ENCODE peak calls at places on chromosomes 1 and 21, in five cellular contexts. Z is suprapubic skin, B is spleen, X is gastrocnemius medialis, A is pancreas. V is an unnamed sample.

GRCh38 chr21:42745511-42746239 is 92.3 kb downstream of the PDE9A start:
- DNase-seq in Z (no peak), B (peak; percentile 78), X (no peak), A (no peak), V (no peak)

GRCh38 chr1:198246331-198246730 is 89.5 kb downstream of the NEK7 start:
- DNase-seq in Z (no peak), B (no peak), X (no peak), A (no peak), V (no peak)

GRCh38 chr1:62198781-62199125 is 4.1 kb downstream of the L1TD1 start:
- DNase-seq in Z (peak; percentile 4), B (no peak), X (no peak), A (no peak), V (no peak)

GRCh38 chr1:23399229-23399628 is 25.3 kb downstream of the TCEA3 start:
- DNase-seq in Z (no peak), B (no peak), X (no peak), A (no peak), V (no peak)

GRCh38 chr21:44482581-44483287 is 27.4 kb downstream of the LRRC3 start:
- DNase-seq in Z (no peak), B (peak; percentile 39), X (no peak), A (no peak), V (no peak)

GRCh38 chr1:59354754-59355337 is 58.0 kb downstream of the FGGY start:
- DNase-seq in Z (no peak), B (no peak), X (no peak), A (no peak), V (no peak)

GRCh38 chr1:24562625-24563024 is 6.7 kb downstream of the NCMAP start:
- DNase-seq in Z (no peak), B (peak; percentile 9), X (no peak), A (no peak), V (no peak)

GRCh38 chr1:241156231-241156965 is 200.6 kb downstream of the RGS7 start:
- DNase-seq in Z (no peak), B (no peak), X (no peak), A (peak; percentile 74), V (no peak)

GRCh38 chr1:34739613-34740012 is 15.2 kb upstream of the GJB5 start:
- DNase-seq in Z (no peak), B (no peak), X (no peak), A (no peak), V (no peak)

GRCh38 chr21:20647603-20648002 is 350.6 kb upstream of the NCAM2 start:
- DNase-seq in Z (no peak), B (no peak), X (no peak), A (no peak), V (peak; percentile 38)

GRCh38 chr1:187408217-187409004 is 579.7 kb downstream of the PLA2G4A start:
- DNase-seq in Z (no peak), B (no peak), X (no peak), A (no peak), V (no peak)

GRCh38 chr1:29017235-29017634 is 102.9 kb downstream of the EPB41 start:
- DNase-seq in Z (no peak), B (no peak), X (no peak), A (no peak), V (no peak)

GRCh38 chr1:228992044-228992443 is 256.8 kb downstream of the RHOU start:
- DNase-seq in Z (no peak), B (no peak), X (no peak), A (no peak), V (no peak)

GRCh38 chr1:94020764-94021579 is 100.0 kb downstream of the ABCA4 start:
- DNase-seq in Z (no peak), B (no peak), X (no peak), A (no peak), V (no peak)

GRCh38 chr1:111199881-111200801 is at the start of gene DENND2D:
- DNase-seq in Z (no peak), B (peak; percentile 86), X (peak; percentile 44), A (peak; percentile 77), V (no peak)

GRCh38 chr1:38270241-38270871 is 223.8 kb upstream of the POU3F1 start:
- DNase-seq in Z (no peak), B (peak; percentile 41), X (no peak), A (no peak), V (no peak)

GRCh38 chr1:218813247-218813646 is 360.4 kb upstream of the LYPLAL1 start:
- DNase-seq in Z (no peak), B (no peak), X (no peak), A (no peak), V (no peak)

GRCh38 chr21:25639167-25639921 is at the start of gene JAM2:
- DNase-seq in Z (peak; percentile 78), B (peak; percentile 86), X (no peak), A (peak; percentile 20), V (no peak)
- TF ChIP-seq CTCF in Z (no peak), B (no peak), X (peak; percentile 45), A (no peak), V (no peak)

DNA sequence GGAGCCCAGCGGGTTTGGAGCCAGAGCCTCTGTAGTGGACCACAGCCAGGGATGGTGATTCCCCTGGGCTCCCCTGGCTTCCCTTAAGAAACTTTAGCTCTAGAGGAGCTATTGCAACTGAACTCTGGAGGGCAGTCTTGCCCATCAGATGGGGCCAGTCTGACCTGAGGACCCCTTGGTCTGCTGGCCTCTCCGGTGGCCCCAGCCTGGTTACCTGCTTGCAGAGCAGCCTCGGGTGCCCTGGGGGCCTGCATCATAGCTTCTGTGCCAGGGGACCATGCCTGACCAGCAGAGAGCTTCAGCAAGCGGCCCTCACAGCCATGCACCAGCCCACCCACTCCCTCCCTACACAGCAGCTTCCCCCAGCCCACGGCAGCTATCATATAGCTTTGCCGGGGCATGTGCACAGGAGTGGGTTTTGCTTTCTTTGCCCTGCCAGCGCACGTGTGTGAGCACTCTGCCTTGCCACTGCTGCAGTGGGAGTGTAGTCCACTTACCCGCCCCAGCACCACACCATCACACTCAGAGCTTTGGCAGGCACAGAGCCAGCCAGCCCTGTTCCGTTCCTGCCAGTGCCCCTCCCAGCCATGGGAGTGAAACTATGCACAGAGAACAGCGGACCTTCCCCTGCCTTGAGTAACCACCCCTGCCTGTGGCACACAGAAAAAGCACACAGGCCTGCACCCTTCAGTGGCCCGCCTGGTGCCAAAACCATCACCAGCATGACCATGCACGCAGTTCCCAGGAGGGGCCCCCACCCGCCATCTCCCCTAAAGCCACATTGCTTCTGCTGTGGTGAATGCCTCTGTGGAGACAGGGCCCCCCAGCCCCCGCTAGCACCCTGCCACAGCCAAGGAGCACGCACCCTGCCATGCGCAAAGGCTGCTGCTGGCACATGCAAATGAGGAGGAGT is 442.9 kb upstream of the NEGR1 start:
- DNase-seq in Z (no peak), B (peak; percentile 69), X (no peak), A (no peak), V (no peak)
- TF ChIP-seq CTCF in Z (no peak), B (no peak), X (no peak), A (no peak), V (no peak)

GRCh38 chr1:102191723-102192122 is 195.0 kb upstream of the OLFM3 start:
- DNase-seq in Z (no peak), B (no peak), X (no peak), A (peak; percentile 30), V (no peak)
- TF ChIP-seq CTCF in Z (no peak), B (no peak), X (no peak), A (no peak), V (no peak)

GRCh38 chr1:17696417-17697301 is 58.5 kb upstream of the ACTL8 start:
- DNase-seq in Z (no peak), B (no peak), X (no peak), A (no peak), V (peak; percentile 36)
- TF ChIP-seq CTCF in Z (peak; percentile 8), B (no peak), X (no peak), A (no peak), V (peak; percentile 53)

GRCh38 chr21:41068411-41069304 is 99.3 kb upstream of the BACE2 start:
- DNase-seq in Z (peak; percentile 85), B (peak; percentile 92), X (peak; percentile 35), A (peak; percentile 67), V (peak; percentile 6)

GRCh38 chr21:41065539-41065938 is 102.4 kb upstream of the BACE2 start:
- DNase-seq in Z (no peak), B (no peak), X (no peak), A (no peak), V (no peak)

GRCh38 chr21:41066086-41066938 is 101.6 kb upstream of the BACE2 start:
- DNase-seq in Z (no peak), B (no peak), X (no peak), A (no peak), V (no peak)

GRCh38 chr21:41071410-41071809 is 96.5 kb upstream of the BACE2 start:
- DNase-seq in Z (no peak), B (no peak), X (no peak), A (no peak), V (no peak)

DNA sequence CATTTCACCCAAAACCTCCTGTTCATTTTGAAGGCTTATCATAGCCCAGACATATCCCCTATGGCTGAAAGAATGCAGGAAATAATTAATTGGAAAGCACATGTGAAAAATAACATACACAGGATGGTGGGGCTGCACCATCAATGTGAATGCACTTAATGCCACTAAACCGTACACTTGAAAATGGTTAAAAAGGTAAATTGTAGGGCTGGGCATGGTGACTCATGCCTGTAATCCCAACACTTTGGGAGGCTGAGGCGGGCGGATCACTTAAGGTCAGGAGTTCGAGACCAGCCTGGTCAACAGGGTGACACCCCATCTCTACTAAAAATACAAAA is 98.7 kb upstream of the BACE2 start:
- DNase-seq in Z (no peak), B (no peak), X (no peak), A (no peak), V (no peak)
- TF ChIP-seq CTCF in Z (no peak), B (no peak), X (no peak), A (no peak), V (no peak)

GRCh38 chr1:100279358-100279923 is 13.4 kb downstream of the RTCA start:
- DNase-seq in Z (no peak), B (no peak), X (no peak), A (no peak), V (no peak)

GRCh38 chr1:100279954-100280682 is 14.1 kb downstream of the RTCA start:
- DNase-seq in Z (no peak), B (no peak), X (no peak), A (no peak), V (no peak)

GRCh38 chr1:100277866-100278265 is 11.8 kb downstream of the RTCA start:
- DNase-seq in Z (no peak), B (no peak), X (no peak), A (no peak), V (no peak)
- TF ChIP-seq CTCF in Z (no peak), B (no peak), X (no peak), A (no peak), V (no peak)